ENCODE peak calls at places on chromosomes 7 and 10, in seven cellular contexts. One of them, this sample, is unnamed.
A peak's percentile ranks its signal among the peaks of the same experiment; 100 is the strongest.

GRCh38 chr7:32916006-32916405 is 24.4 kb upstream of the KBTBD2 start:
- DNase-seq in H9: no peak
- DNase-seq in trophoblast cell: no peak
- DNase-seq in IMR-90: no peak
- DNase-seq in mesendoderm: no peak
- DNase-seq in mesenchymal stem cell: no peak
- DNase-seq in H1: no peak
- DNase-seq in this sample: no peak

GRCh38 chr7:128701062-128701785 is 29.1 kb downstream of the GARIN1A start:
- DNase-seq in H9: peak; percentile 86
- DNase-seq in trophoblast cell: peak; percentile 25
- DNase-seq in IMR-90: no peak
- DNase-seq in mesendoderm: no peak
- DNase-seq in mesenchymal stem cell: no peak
- DNase-seq in H1: no peak
- DNase-seq in this sample: no peak

GRCh38 chr7:22176791-22177412 is 180.1 kb downstream of the RAPGEF5 start:
- DNase-seq in H9: no peak
- DNase-seq in trophoblast cell: no peak
- DNase-seq in IMR-90: no peak
- DNase-seq in mesendoderm: no peak
- DNase-seq in mesenchymal stem cell: no peak
- DNase-seq in H1: no peak
- DNase-seq in this sample: no peak

GRCh38 chr10:109647627-109648026 is 275.7 kb downstream of the XPNPEP1 start:
- DNase-seq in H9: no peak
- DNase-seq in trophoblast cell: no peak
- DNase-seq in IMR-90: no peak
- DNase-seq in mesendoderm: peak; percentile 26
- DNase-seq in mesenchymal stem cell: no peak
- DNase-seq in H1: no peak
- DNase-seq in this sample: no peak

GRCh38 chr10:48557511-48558123 is 47.3 kb downstream of the ARHGAP22 start:
- DNase-seq in H9: no peak
- DNase-seq in trophoblast cell: no peak
- DNase-seq in IMR-90: peak; percentile 10
- DNase-seq in mesendoderm: no peak
- DNase-seq in mesenchymal stem cell: no peak
- DNase-seq in H1: no peak
- DNase-seq in this sample: no peak

GRCh38 chr7:71787513-71787912 is 624.6 kb downstream of the CALN1 start:
- DNase-seq in H9: no peak
- DNase-seq in trophoblast cell: no peak
- DNase-seq in IMR-90: no peak
- DNase-seq in mesendoderm: peak; percentile 61
- DNase-seq in mesenchymal stem cell: peak; percentile 3
- DNase-seq in H1: no peak
- DNase-seq in this sample: no peak

GRCh38 chr7:125563557-125563956 is 633.9 kb upstream of the POT1 start:
- DNase-seq in H9: no peak
- DNase-seq in trophoblast cell: no peak
- DNase-seq in IMR-90: no peak
- DNase-seq in mesendoderm: no peak
- DNase-seq in mesenchymal stem cell: no peak
- DNase-seq in H1: no peak
- DNase-seq in this sample: no peak

GRCh38 chr7:40915061-40915460 is 780.3 kb downstream of the SUGCT start:
- DNase-seq in H9: no peak
- DNase-seq in trophoblast cell: peak; percentile 50
- DNase-seq in IMR-90: peak; percentile 65
- DNase-seq in mesendoderm: no peak
- DNase-seq in mesenchymal stem cell: no peak
- DNase-seq in H1: no peak
- DNase-seq in this sample: no peak

GRCh38 chr10:112767156-112767555 is 182.9 kb upstream of the TCF7L2 start:
- DNase-seq in H9: no peak
- DNase-seq in trophoblast cell: no peak
- DNase-seq in IMR-90: peak; percentile 44
- DNase-seq in mesendoderm: peak; percentile 60
- DNase-seq in mesenchymal stem cell: peak; percentile 28
- DNase-seq in H1: no peak
- DNase-seq in this sample: no peak

GRCh38 chr10:11776080-11776479 is 33.9 kb downstream of the ECHDC3 start:
- DNase-seq in H9: no peak
- DNase-seq in trophoblast cell: peak; percentile 90
- DNase-seq in IMR-90: peak; percentile 69
- DNase-seq in mesendoderm: no peak
- DNase-seq in mesenchymal stem cell: no peak
- DNase-seq in H1: no peak
- DNase-seq in this sample: no peak

GRCh38 chr7:39504963-39505362 is 61.2 kb upstream of the YAE1 start:
- DNase-seq in H9: no peak
- DNase-seq in trophoblast cell: peak; percentile 57
- DNase-seq in IMR-90: peak; percentile 40
- DNase-seq in mesendoderm: no peak
- DNase-seq in mesenchymal stem cell: peak; percentile 26
- DNase-seq in H1: no peak
- DNase-seq in this sample: no peak

GRCh38 chr7:105319578-105319977 is 69.1 kb downstream of the SRPK2 start:
- DNase-seq in H9: no peak
- DNase-seq in trophoblast cell: no peak
- DNase-seq in IMR-90: no peak
- DNase-seq in mesendoderm: no peak
- DNase-seq in mesenchymal stem cell: no peak
- DNase-seq in H1: no peak
- DNase-seq in this sample: no peak

GRCh38 chr7:134991469-134992339 is 5.4 kb downstream of the AGBL3 start:
- DNase-seq in H9: no peak
- DNase-seq in trophoblast cell: no peak
- DNase-seq in IMR-90: no peak
- DNase-seq in mesendoderm: no peak
- DNase-seq in mesenchymal stem cell: no peak
- DNase-seq in H1: no peak
- DNase-seq in this sample: no peak

GRCh38 chr7:144050093-144050492 is 1.3 kb downstream of the OR2A5 start:
- DNase-seq in H9: no peak
- DNase-seq in trophoblast cell: no peak
- DNase-seq in IMR-90: no peak
- DNase-seq in mesendoderm: no peak
- DNase-seq in mesenchymal stem cell: no peak
- DNase-seq in H1: no peak
- DNase-seq in this sample: no peak

GRCh38 chr10:122504551-122504950 is 43.2 kb downstream of the HTRA1 start:
- DNase-seq in H9: no peak
- DNase-seq in trophoblast cell: no peak
- DNase-seq in IMR-90: peak; percentile 94
- DNase-seq in mesendoderm: no peak
- DNase-seq in mesenchymal stem cell: peak; percentile 49
- DNase-seq in H1: no peak
- DNase-seq in this sample: no peak

GRCh38 chr7:2016761-2017482 is 215.8 kb downstream of the MAD1L1 start:
- DNase-seq in H9: no peak
- DNase-seq in trophoblast cell: no peak
- DNase-seq in IMR-90: no peak
- DNase-seq in mesendoderm: no peak
- DNase-seq in mesenchymal stem cell: no peak
- DNase-seq in H1: no peak
- DNase-seq in this sample: no peak

GRCh38 chr7:36468361-36469140 is 78.9 kb downstream of the ANLN start:
- DNase-seq in H9: no peak
- DNase-seq in trophoblast cell: peak; percentile 71
- DNase-seq in IMR-90: no peak
- DNase-seq in mesendoderm: no peak
- DNase-seq in mesenchymal stem cell: no peak
- DNase-seq in H1: no peak
- DNase-seq in this sample: no peak

GRCh38 chr7:94912085-94912484 is 4.7 kb downstream of the PPP1R9A start:
- DNase-seq in H9: no peak
- DNase-seq in trophoblast cell: no peak
- DNase-seq in IMR-90: no peak
- DNase-seq in mesendoderm: no peak
- DNase-seq in mesenchymal stem cell: no peak
- DNase-seq in H1: no peak
- DNase-seq in this sample: no peak

GRCh38 chr7:114819629-114820362 is 102.1 kb upstream of the MDFIC start:
- DNase-seq in H9: no peak
- DNase-seq in trophoblast cell: peak; percentile 91
- DNase-seq in IMR-90: peak; percentile 98
- DNase-seq in mesendoderm: no peak
- DNase-seq in mesenchymal stem cell: peak; percentile 97
- DNase-seq in H1: no peak
- DNase-seq in this sample: no peak

GRCh38 chr7:90709501-90710465 is 113.7 kb downstream of the CDK14 start:
- DNase-seq in H9: no peak
- DNase-seq in trophoblast cell: no peak
- DNase-seq in IMR-90: peak; percentile 78
- DNase-seq in mesendoderm: peak; percentile 51
- DNase-seq in mesenchymal stem cell: peak; percentile 33
- DNase-seq in H1: no peak
- DNase-seq in this sample: no peak

GRCh38 chr7:81627565-81628287 is 142.1 kb downstream of the HGF start:
- DNase-seq in H9: no peak
- DNase-seq in trophoblast cell: no peak
- DNase-seq in IMR-90: peak; percentile 93
- DNase-seq in mesendoderm: no peak
- DNase-seq in mesenchymal stem cell: peak; percentile 74
- DNase-seq in H1: no peak
- DNase-seq in this sample: no peak

GRCh38 chr7:108292541-108292940 is 162.4 kb upstream of the LAMB4 start:
- DNase-seq in H9: no peak
- DNase-seq in trophoblast cell: no peak
- DNase-seq in IMR-90: no peak
- DNase-seq in mesendoderm: no peak
- DNase-seq in mesenchymal stem cell: no peak
- DNase-seq in H1: no peak
- DNase-seq in this sample: no peak

GRCh38 chr7:28955723-28956607 is 2.2 kb downstream of the TRIL start:
- DNase-seq in H9: peak; percentile 90
- DNase-seq in trophoblast cell: peak; percentile 88
- DNase-seq in IMR-90: peak; percentile 4
- DNase-seq in mesendoderm: peak; percentile 87
- DNase-seq in mesenchymal stem cell: peak; percentile 55
- DNase-seq in H1: peak; percentile 92
- DNase-seq in this sample: peak; percentile 72

GRCh38 chr10:44463511-44464121 is 78.7 kb upstream of the CXCL12 start:
- DNase-seq in H9: no peak
- DNase-seq in trophoblast cell: peak; percentile 67
- DNase-seq in IMR-90: no peak
- DNase-seq in mesendoderm: no peak
- DNase-seq in mesenchymal stem cell: no peak
- DNase-seq in H1: no peak
- DNase-seq in this sample: no peak

GRCh38 chr10:122618461-122619165 is 58.1 kb downstream of the DMBT1 start:
- DNase-seq in H9: no peak
- DNase-seq in trophoblast cell: no peak
- DNase-seq in IMR-90: no peak
- DNase-seq in mesendoderm: no peak
- DNase-seq in mesenchymal stem cell: no peak
- DNase-seq in H1: no peak
- DNase-seq in this sample: no peak

GRCh38 chr7:69622960-69623359 is 24.7 kb downstream of the AUTS2 start:
- DNase-seq in H9: no peak
- DNase-seq in trophoblast cell: no peak
- DNase-seq in IMR-90: no peak
- DNase-seq in mesendoderm: no peak
- DNase-seq in mesenchymal stem cell: no peak
- DNase-seq in H1: no peak
- DNase-seq in this sample: no peak

GRCh38 chr10:18738835-18739234 is 79.6 kb downstream of the ARL5B start:
- DNase-seq in H9: no peak
- DNase-seq in trophoblast cell: peak; percentile 64
- DNase-seq in IMR-90: peak; percentile 76
- DNase-seq in mesendoderm: peak; percentile 9
- DNase-seq in mesenchymal stem cell: no peak
- DNase-seq in H1: no peak
- DNase-seq in this sample: no peak

GRCh38 chr7:21086688-21087087 is 300.0 kb upstream of the SP8 start:
- DNase-seq in H9: no peak
- DNase-seq in trophoblast cell: peak; percentile 23
- DNase-seq in IMR-90: no peak
- DNase-seq in mesendoderm: no peak
- DNase-seq in mesenchymal stem cell: no peak
- DNase-seq in H1: no peak
- DNase-seq in this sample: no peak

GRCh38 chr10:128792426-128793140 is 666.4 kb upstream of the MKI67 start:
- DNase-seq in H9: no peak
- DNase-seq in trophoblast cell: no peak
- DNase-seq in IMR-90: no peak
- DNase-seq in mesendoderm: no peak
- DNase-seq in mesenchymal stem cell: no peak
- DNase-seq in H1: no peak
- DNase-seq in this sample: no peak
- H3K18ac ChIP-seq in H9: no peak overlapping the region
- H3K18ac ChIP-seq in trophoblast cell: no peak overlapping the region
- H3K18ac ChIP-seq in IMR-90: no peak overlapping the region
- H3K18ac ChIP-seq in mesendoderm: no peak overlapping the region
- H3K18ac ChIP-seq in mesenchymal stem cell: no peak overlapping the region
- H3K18ac ChIP-seq in H1: no peak overlapping the region
- H3K18ac ChIP-seq in this sample: peak overlapping the region; percentile 39

GRCh38 chr10:77496941-77497420 is 140.6 kb downstream of the KCNMA1 start:
- DNase-seq in H9: no peak
- DNase-seq in trophoblast cell: no peak
- DNase-seq in IMR-90: peak; percentile 63
- DNase-seq in mesendoderm: no peak
- DNase-seq in mesenchymal stem cell: no peak
- DNase-seq in H1: no peak
- DNase-seq in this sample: peak; percentile 26
- H3K18ac ChIP-seq in H9: no peak overlapping the region
- H3K18ac ChIP-seq in trophoblast cell: peak overlapping the region; percentile 12
- H3K18ac ChIP-seq in IMR-90: peak overlapping the region; percentile 9
- H3K18ac ChIP-seq in mesendoderm: no peak overlapping the region
- H3K18ac ChIP-seq in mesenchymal stem cell: no peak overlapping the region
- H3K18ac ChIP-seq in H1: no peak overlapping the region
- H3K18ac ChIP-seq in this sample: no peak overlapping the region

GRCh38 chr10:123889821-123890220 is 1.8 kb downstream of the CPXM2 start:
- DNase-seq in H9: no peak
- DNase-seq in trophoblast cell: no peak
- DNase-seq in IMR-90: no peak
- DNase-seq in mesendoderm: no peak
- DNase-seq in mesenchymal stem cell: no peak
- DNase-seq in H1: no peak
- DNase-seq in this sample: no peak
- H3K18ac ChIP-seq in H9: no peak overlapping the region
- H3K18ac ChIP-seq in trophoblast cell: no peak overlapping the region
- H3K18ac ChIP-seq in IMR-90: no peak overlapping the region
- H3K18ac ChIP-seq in mesendoderm: no peak overlapping the region
- H3K18ac ChIP-seq in mesenchymal stem cell: no peak overlapping the region
- H3K18ac ChIP-seq in H1: no peak overlapping the region
- H3K18ac ChIP-seq in this sample: no peak overlapping the region

GRCh38 chr10:57867226-57867625 is 400.5 kb downstream of the IPMK start:
- DNase-seq in H9: no peak
- DNase-seq in trophoblast cell: no peak
- DNase-seq in IMR-90: no peak
- DNase-seq in mesendoderm: no peak
- DNase-seq in mesenchymal stem cell: no peak
- DNase-seq in H1: no peak
- DNase-seq in this sample: no peak
- H3K18ac ChIP-seq in H9: no peak overlapping the region
- H3K18ac ChIP-seq in trophoblast cell: no peak overlapping the region
- H3K18ac ChIP-seq in IMR-90: no peak overlapping the region
- H3K18ac ChIP-seq in mesendoderm: no peak overlapping the region
- H3K18ac ChIP-seq in mesenchymal stem cell: no peak overlapping the region
- H3K18ac ChIP-seq in H1: no peak overlapping the region
- H3K18ac ChIP-seq in this sample: no peak overlapping the region